ENCODE peak calls at places on chromosomes 4 and X, in five cellular contexts. Z is AG08396; A is stimulated activated CD4-positive, alpha-beta T cell treated with anti-CD3 and anti-CD28 coated beads, Interleukin-4, amount 100 ng/mL, for 48 hours; Q is OCI-LY7; W is GM18507. V is an unnamed sample.

GRCh38 chrX:134010690-134011089 is 25.3 kb upstream of the GPC3 start:
- DNase-seq in A (no peak), Q (no peak), W (no peak), Z (no peak), V (no peak)

GRCh38 chrX:147191361-147191760 is 376.8 kb upstream of the CXorf51A start:
- DNase-seq in A (no peak), Z (no peak), Q (no peak), W (no peak), V (no peak)

GRCh38 chr4:41209187-41209586 is 5.2 kb downstream of the APBB2 start:
- DNase-seq in A (no peak), Z (no peak), W (no peak), Q (no peak), V (no peak)

GRCh38 chrX:19660604-19661003 is 145.3 kb upstream of the MAP3K15 start:
- DNase-seq in Z (no peak), A (no peak), W (no peak), Q (no peak), V (no peak)

GRCh38 chr4:40065010-40065409 is 8.4 kb downstream of the N4BP2 start:
- DNase-seq in A (no peak), W (no peak), Q (no peak), Z (no peak), V (no peak)

GRCh38 chrX:103918050-103918449 is 44.4 kb upstream of the TMSB15B start:
- DNase-seq in A (peak; percentile 37), W (peak; percentile 15), Z (peak; percentile 53), Q (peak; percentile 72), V (no peak)

GRCh38 chr4:176792348-176793059 is at the start of gene VEGFC:
- DNase-seq in Q (no peak), W (no peak), Z (peak; percentile 81), A (no peak), V (no peak)

GRCh38 chr4:38333219-38333618 is 330.8 kb upstream of the KLF3 start:
- DNase-seq in Z (no peak), Q (no peak), W (no peak), A (no peak), V (no peak)

GRCh38 chr4:90137545-90137944 is 10.4 kb downstream of the CCSER1 start:
- DNase-seq in W (no peak), A (no peak), Q (no peak), Z (no peak), V (no peak)

GRCh38 chrX:72030431-72030830 is 101.3 kb downstream of the RTL5 start:
- DNase-seq in Q (no peak), Z (no peak), W (no peak), A (no peak), V (no peak)

GRCh38 chr4:166308589-166308988 is 435.6 kb downstream of the TLL1 start:
- DNase-seq in Z (no peak), Q (no peak), A (no peak), W (no peak), V (no peak)

GRCh38 chr4:85952518-85952917 is 407.3 kb downstream of the MAPK10 start:
- DNase-seq in Q (no peak), W (no peak), A (no peak), Z (no peak), V (no peak)

GRCh38 chrX:12308420-12308819 is 170.1 kb downstream of the FRMPD4 start:
- DNase-seq in Z (no peak), Q (no peak), A (no peak), W (no peak), V (no peak)

GRCh38 chr4:111506706-111507105 is 638.5 kb upstream of the FAM241A start:
- DNase-seq in W (no peak), Z (no peak), A (no peak), Q (no peak), V (no peak)

GRCh38 chrX:34918856-34919255 is 23.7 kb upstream of the FAM47B start:
- DNase-seq in Z (peak; percentile 28), Q (no peak), W (no peak), A (no peak), V (no peak)

GRCh38 chr4:56650259-56651070 is 30.6 kb downstream of the HOPX start:
- DNase-seq in Z (no peak), A (no peak), Q (no peak), W (no peak), V (no peak)

GRCh38 chrX:12563121-12563520 is 228.1 kb upstream of the PRPS2 start:
- DNase-seq in A (no peak), W (no peak), Z (no peak), Q (no peak), V (no peak)

GRCh38 chr4:5683566-5683965 is 24.8 kb downstream of the EVC2 start:
- DNase-seq in W (no peak), Q (no peak), Z (no peak), A (no peak), V (no peak)

GRCh38 chr4:55547461-55547770 is 707 bp upstream of the CLOCK start:
- DNase-seq in W (no peak), Q (no peak), A (no peak), Z (no peak), V (no peak)

GRCh38 chr4:177759714-177760113 is 317.5 kb upstream of the AGA start:
- DNase-seq in A (no peak), Z (no peak), Q (no peak), W (no peak), V (no peak)

GRCh38 chr4:157315968-157316367 is 95.4 kb downstream of the GRIA2 start:
- DNase-seq in A (no peak), Q (no peak), W (no peak), Z (no peak), V (no peak)

GRCh38 chr4:123415977-123416376 is 19.4 kb downstream of the SPRY1 start:
- DNase-seq in Z (peak; percentile 25), Q (no peak), W (no peak), A (no peak), V (no peak)

GRCh38 chr4:16165931-16166330 is 60.3 kb downstream of the TAPT1 start:
- DNase-seq in W (no peak), Z (no peak), A (no peak), Q (no peak), V (no peak)

GRCh38 chr4:187606581-187606980 is 389.0 kb upstream of the ZFP42 start:
- DNase-seq in W (no peak), Q (peak; percentile 49), Z (peak; percentile 65), A (no peak), V (no peak)

GRCh38 chr4:128986908-128987307 is 106.4 kb downstream of the SCLT1 start:
- DNase-seq in A (no peak), Q (no peak), Z (no peak), W (no peak), V (no peak)

GRCh38 chrX:25337841-25338240 is 322.1 kb upstream of the ARX start:
- DNase-seq in A (no peak), W (no peak), Q (no peak), Z (no peak), V (no peak)

GRCh38 chrX:31423575-31424284 is 351.9 kb upstream of the FTHL17 start:
- DNase-seq in Z (peak; percentile 5), W (no peak), A (no peak), Q (peak; percentile 32), V (no peak)

GRCh38 chrX:118961866-118962560 is 12.4 kb upstream of the LONRF3 start:
- DNase-seq in Q (no peak), A (no peak), W (no peak), Z (no peak), V (no peak)

GRCh38 chr4:67288964-67289363 is 256.3 kb downstream of the CENPC start:
- DNase-seq in W (no peak), Z (no peak), Q (peak; percentile 18), A (peak; percentile 2), V (no peak)

GRCh38 chr4:67035501-67035900 is 509.8 kb downstream of the CENPC start:
- DNase-seq in W (no peak), Q (no peak), A (no peak), Z (no peak), V (no peak)

GRCh38 chr4:97587912-97588311 is 555.4 kb downstream of the STPG2 start:
- DNase-seq in Q (no peak), Z (no peak), W (no peak), A (no peak), V (no peak)

GRCh38 chr4:41661447-41662076 is 87.0 kb downstream of the PHOX2B start:
- DNase-seq in A (no peak), Q (peak; percentile 46), Z (peak; percentile 62), W (peak; percentile 11), V (no peak)

GRCh38 chr4:183026701-183027100 is 72.4 kb upstream of the WWC2 start:
- DNase-seq in A (no peak), Q (no peak), Z (no peak), W (no peak), V (no peak)

GRCh38 chrX:129618997-129619396 is 35.8 kb downstream of the APLN start:
- DNase-seq in Z (no peak), Q (no peak), W (no peak), A (no peak), V (no peak)